ENCODE peak calls at places on chromosomes 7 and 10, in four cellular contexts. A, B, Z and U are unnamed samples.

GRCh38 chr10:119365773-119366640 is 158.6 kb downstream of the GRK5 start:
- DNase-seq in A (no peak), Z (no peak), B (no peak), U (no peak)

GRCh38 chr10:35027567-35027966 is 62.6 kb downstream of the CUL2 start:
- DNase-seq in A (no peak), B (peak; percentile 23), Z (no peak), U (no peak)

GRCh38 chr7:135193615-135194081 is 17.7 kb downstream of the WDR91 start:
- DNase-seq in Z (no peak), A (no peak), B (peak; percentile 98), U (no peak)

GRCh38 chr10:132368881-132369635 is 27.9 kb upstream of the PWWP2B start:
- DNase-seq in B (peak; percentile 38), A (no peak), Z (no peak), U (no peak)

GRCh38 chr7:156816943-156817572 is 75.9 kb downstream of the LMBR1 start:
- DNase-seq in Z (no peak), A (no peak), B (no peak), U (no peak)

GRCh38 chr10:44343836-44344235 is 41.1 kb downstream of the CXCL12 start:
- DNase-seq in A (no peak), Z (no peak), B (no peak), U (no peak)

GRCh38 chr7:128427289-128427891 is 17.6 kb upstream of the IMPDH1 start:
- DNase-seq in A (peak; percentile 36), B (peak; percentile 25), Z (peak; percentile 64), U (no peak)

GRCh38 chr10:76433161-76434005 is 1002.0 kb downstream of the LRMDA start:
- DNase-seq in Z (no peak), A (no peak), B (no peak), U (no peak)

GRCh38 chr7:68155676-68156075 is 1159.0 kb downstream of the TYW1 start:
- DNase-seq in B (no peak), Z (no peak), A (no peak), U (no peak)

GRCh38 chr10:79346388-79347225 is 662 bp upstream of the PPIF start:
- DNase-seq in B (no peak), Z (no peak), A (peak; percentile 19), U (no peak)

GRCh38 chr7:155824195-155824915 is 12.1 kb upstream of the SHH start:
- DNase-seq in A (no peak), B (peak; percentile 81), Z (no peak), U (no peak)

GRCh38 chr10:132913559-132914115 is 28.7 kb downstream of the CFAP46 start:
- DNase-seq in A (no peak), B (no peak), Z (no peak), U (no peak)

GRCh38 chr7:148442933-148443332 is 147.6 kb upstream of the C7orf33 start:
- DNase-seq in Z (no peak), B (no peak), A (no peak), U (no peak)

GRCh38 chr7:29091121-29091601 is 55.2 kb downstream of the CPVL start:
- DNase-seq in A (no peak), Z (no peak), B (no peak), U (no peak)

GRCh38 chr7:156184164-156184563 is 371.9 kb upstream of the SHH start:
- DNase-seq in B (no peak), Z (no peak), A (no peak), U (no peak)

GRCh38 chr10:133248334-133248715 is 10.7 kb downstream of the VENTX start:
- DNase-seq in Z (no peak), B (no peak), A (no peak), U (no peak)

GRCh38 chr10:34667177-34667576 is 147.9 kb downstream of the PARD3 start:
- DNase-seq in A (no peak), B (no peak), Z (no peak), U (no peak)

GRCh38 chr10:103837370-103838094 is 17.8 kb downstream of the SH3PXD2A start:
- DNase-seq in Z (no peak), A (no peak), B (no peak), U (no peak)

GRCh38 chr10:34705563-34705962 is 109.5 kb downstream of the PARD3 start:
- DNase-seq in A (no peak), Z (no peak), B (no peak), U (no peak)

GRCh38 chr7:85220651-85221050 is 33.8 kb upstream of the SEMA3D start:
- DNase-seq in A (no peak), B (no peak), Z (no peak), U (no peak)

GRCh38 chr7:157005456-157006204 is 4.8 kb downstream of the MNX1 start:
- DNase-seq in B (no peak), A (no peak), Z (no peak), U (no peak)

GRCh38 chr7:82559203-82559805 is 115.7 kb upstream of the CACNA2D1 start:
- DNase-seq in Z (no peak), B (no peak), A (no peak), U (no peak)

GRCh38 chr7:13257661-13258060 is 570.2 kb downstream of the ARL4A start:
- DNase-seq in A (no peak), B (peak; percentile 73), Z (no peak), U (no peak)

GRCh38 chr7:113424463-113424862 is 306.1 kb upstream of the SMIM30 start:
- DNase-seq in B (no peak), Z (no peak), A (no peak), U (no peak)

GRCh38 chr10:4807803-4808507 is 18.1 kb upstream of the AKR1E2 start:
- DNase-seq in B (peak; percentile 90), A (no peak), Z (no peak), U (peak; percentile 5)

GRCh38 chr10:110045772-110046171 is 38.0 kb downstream of the ADD3 start:
- DNase-seq in B (no peak), Z (no peak), A (no peak), U (no peak)

GRCh38 chr7:6437251-6437650 is 10.5 kb downstream of the DAGLB start:
- DNase-seq in B (peak; percentile 51), Z (no peak), A (no peak), U (no peak)

GRCh38 chr7:55130079-55130476 is 111.3 kb downstream of the EGFR start:
- DNase-seq in A (no peak), B (peak; percentile 66), Z (no peak), U (no peak)
- TF ChIP-seq CTCF in A (no peak), B (no peak), Z (peak; percentile 43), U (no peak)

GRCh38 chr7:78448915-78449314 is 650.3 kb downstream of the PHTF2 start:
- DNase-seq in A (no peak), B (no peak), Z (no peak), U (no peak)

GRCh38 chr7:78450754-78451153 is 652.2 kb downstream of the PHTF2 start:
- DNase-seq in B (no peak), A (no peak), Z (no peak), U (no peak)
- H3K4me3 ChIP-seq in B (no peak overlapping the region), A (no peak overlapping the region), Z (no peak overlapping the region), U (no peak overlapping the region)

GRCh38 chr7:1176891-1177373 is 16.9 kb upstream of the ZFAND2A start:
- DNase-seq in B (no peak), A (peak; percentile 72), Z (no peak), U (no peak)

GRCh38 chr7:1175597-1175966 is 15.6 kb upstream of the ZFAND2A start:
- DNase-seq in A (no peak), Z (no peak), B (no peak), U (no peak)

GRCh38 chr7:1174881-1175596 is 15.0 kb upstream of the ZFAND2A start:
- DNase-seq in B (no peak), A (no peak), Z (no peak), U (no peak)

GRCh38 chr7:1172666-1173523 is 12.9 kb upstream of the ZFAND2A start:
- DNase-seq in Z (no peak), B (no peak), A (no peak), U (no peak)

DNA sequence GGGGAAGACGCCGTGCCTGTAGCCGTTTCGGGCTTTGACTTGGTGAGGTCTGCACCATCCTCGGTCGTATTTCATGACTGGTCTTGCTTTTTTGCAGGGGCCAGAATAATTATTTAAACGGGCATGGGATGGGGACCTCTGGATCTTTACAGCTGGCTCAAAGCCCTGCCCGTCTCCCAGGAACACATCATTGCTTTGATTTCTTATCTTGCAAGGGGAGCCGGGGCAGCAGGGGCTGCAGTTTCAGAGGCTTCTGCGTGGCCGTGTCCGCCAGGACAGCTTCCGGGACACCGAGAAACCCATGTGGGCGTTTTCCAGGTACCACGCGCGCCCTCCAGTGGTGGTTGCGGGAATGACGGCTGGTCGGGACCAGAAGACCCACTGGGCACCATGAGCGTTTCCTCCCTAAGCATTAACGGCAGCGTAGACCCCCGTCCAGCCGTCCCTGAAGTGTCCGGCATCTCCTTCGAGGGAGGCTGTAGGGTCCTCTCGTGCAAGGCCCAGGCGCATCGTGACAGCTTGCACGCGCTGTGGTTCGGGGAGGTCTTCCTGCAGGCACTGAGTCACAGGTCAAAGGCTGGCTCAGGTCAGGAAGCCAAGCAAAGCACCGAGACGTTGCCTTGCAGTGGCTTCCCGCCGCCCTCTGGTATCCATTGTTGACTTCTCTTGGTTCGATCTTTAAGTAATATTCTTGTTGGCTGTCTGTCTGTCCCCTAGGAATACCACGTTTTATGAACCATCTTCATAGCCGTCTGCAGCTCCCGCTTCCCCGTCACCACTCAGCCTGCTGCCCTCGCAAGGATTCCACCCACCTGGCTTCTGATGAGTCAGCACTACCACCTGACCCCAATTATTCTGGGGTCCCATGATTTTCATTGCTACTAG is 16.2 kb upstream of the ZFAND2A start:
- DNase-seq in A (peak; percentile 56), Z (peak; percentile 72), B (peak; percentile 27), U (peak; percentile 43)
- TF ChIP-seq CTCF in A (peak; percentile 92), Z (peak; percentile 98), B (peak; percentile 77), U (peak; percentile 99)

GRCh38 chr10:114517681-114518250 is 113.5 kb upstream of the AFAP1L2 start:
- DNase-seq in B (no peak), A (no peak), Z (no peak), U (no peak)
- H3K4me3 ChIP-seq in B (no peak overlapping the region), A (no peak overlapping the region), Z (no peak overlapping the region), U (no peak overlapping the region)

GRCh38 chr7:25995893-25996529 is 156.0 kb upstream of the NFE2L3 start:
- DNase-seq in Z (no peak), A (peak; percentile 18), B (no peak), U (no peak)
- TF ChIP-seq CTCF in Z (peak; percentile 44), A (peak; percentile 43), B (no peak), U (peak; percentile 12)

GRCh38 chr7:108454674-108455523 is 1.3 kb downstream of the NRCAM start:
- DNase-seq in B (peak; percentile 42), Z (no peak), A (no peak), U (no peak)

GRCh38 chr7:108457871-108458270 is 1.6 kb upstream of the NRCAM start:
- DNase-seq in A (no peak), Z (no peak), B (no peak), U (no peak)

GRCh38 chr7:108455524-108455832 is 758 bp downstream of the NRCAM start:
- DNase-seq in A (no peak), B (no peak), Z (no peak), U (no peak)

GRCh38 chr7:108455833-108456677 is at the start of gene NRCAM:
- DNase-seq in Z (no peak), A (no peak), B (peak; percentile 44), U (no peak)

DNA sequence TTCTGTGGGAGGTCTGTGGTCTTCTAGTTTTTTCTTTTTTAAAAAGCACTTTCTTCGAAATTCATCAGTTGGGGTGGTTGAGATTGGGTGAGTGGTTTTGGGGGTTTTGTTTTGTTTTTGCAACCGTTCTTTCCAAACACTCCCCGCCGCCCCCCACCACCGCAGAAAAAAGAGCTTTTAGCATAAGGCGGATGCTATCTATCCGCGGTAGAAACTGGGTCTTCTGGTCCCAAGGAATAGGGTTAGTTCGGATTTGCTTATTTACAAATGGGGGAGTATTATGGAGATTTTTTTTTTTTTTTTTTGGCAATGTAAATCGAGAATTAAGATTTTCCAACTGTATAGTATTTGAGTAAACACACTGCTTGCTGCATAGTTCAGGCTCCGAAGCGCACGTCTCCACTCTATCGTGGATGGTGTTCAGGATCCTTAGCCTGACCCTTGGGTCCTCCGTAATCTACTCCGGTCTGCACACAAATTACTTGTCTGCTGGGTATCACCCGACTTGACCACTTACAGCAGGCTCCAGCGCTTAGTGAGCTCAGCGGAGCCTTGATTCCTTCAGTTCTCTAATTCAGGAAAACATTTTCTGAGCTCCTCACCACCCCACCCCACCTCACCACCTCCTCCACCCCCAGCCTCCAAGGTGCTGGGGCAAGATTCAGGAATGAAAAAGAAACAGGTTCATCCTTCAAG is 757 bp upstream of the NRCAM start:
- DNase-seq in A (no peak), B (no peak), Z (no peak), U (no peak)
- H3K4me3 ChIP-seq in A (no peak overlapping the region), B (no peak overlapping the region), Z (no peak overlapping the region), U (no peak overlapping the region)